ENCODE peak calls at places on chromosome 10, in ten cellular contexts. X, D, O, V, U, Y, Q, H, S and F are unnamed samples.

GRCh38 chr10:77478248-77478963 is 159.2 kb downstream of the KCNMA1 start:
- DNase-seq in D (peak), O (no peak), U (peak), X (peak), H (no peak), V (no peak), Q (no peak), Y (no peak), S (no peak), F (no peak)

GRCh38 chr10:122499491-122499941 is 38.2 kb downstream of the HTRA1 start:
- DNase-seq in D (peak), Y (peak), H (no peak), Q (no peak), V (no peak), S (no peak), O (peak), U (peak), X (no peak), F (no peak)

GRCh38 chr10:58335306-58336005 is 650 bp downstream of the UBE2D1 start:
- DNase-seq in Y (peak), Q (no peak), S (no peak), U (peak), X (peak), O (no peak), D (peak), V (peak), H (peak), F (peak)

GRCh38 chr10:23613900-23614299 is 175.0 kb downstream of the OTUD1 start:
- DNase-seq in S (no peak), X (no peak), O (no peak), Y (no peak), U (no peak), V (no peak), H (no peak), Q (no peak), D (no peak), F (no peak)

GRCh38 chr10:6319119-6319518 is 116.4 kb downstream of the PFKFB3 start:
- DNase-seq in U (no peak), O (no peak), D (no peak), Y (no peak), Q (no peak), V (no peak), H (no peak), S (no peak), X (no peak), F (no peak)

GRCh38 chr10:112218960-112219359 is 35.4 kb upstream of the GPAM start:
- DNase-seq in V (peak), Q (no peak), U (no peak), Y (no peak), H (no peak), X (no peak), D (no peak), O (no peak), S (peak), F (no peak)

GRCh38 chr10:58268454-58268945 is 462 bp upstream of the CISD1 start:
- DNase-seq in S (no peak), O (no peak), U (no peak), D (no peak), H (no peak), V (no peak), X (no peak), Y (no peak), Q (no peak), F (no peak)

GRCh38 chr10:78277734-78278404 is 244.2 kb downstream of the RPS24 start:
- DNase-seq in X (no peak), O (no peak), Q (no peak), U (peak), Y (no peak), D (peak), H (no peak), S (no peak), V (peak), F (no peak)

GRCh38 chr10:114499630-114500190 is 95.4 kb upstream of the AFAP1L2 start:
- DNase-seq in V (no peak), S (no peak), U (no peak), D (no peak), Q (peak), Y (no peak), O (no peak), H (no peak), X (peak), F (no peak)

GRCh38 chr10:31353574-31353973 is 34.6 kb downstream of the ZEB1 start:
- DNase-seq in V (no peak), Q (no peak), Y (no peak), D (peak), H (peak), X (peak), U (peak), O (no peak), S (no peak), F (no peak)

GRCh38 chr10:6499974-6500373 is 80.1 kb downstream of the PRKCQ start:
- DNase-seq in D (no peak), U (no peak), Y (no peak), S (no peak), Q (no peak), H (no peak), V (no peak), O (no peak), X (no peak), F (no peak)

GRCh38 chr10:88994034-88994433 is 3.4 kb downstream of the FAS start:
- DNase-seq in X (peak), O (no peak), Q (no peak), H (no peak), Y (no peak), D (peak), U (peak), V (no peak), S (no peak), F (no peak)

GRCh38 chr10:128835361-128835760 is 631.7 kb upstream of the MGMT start:
- DNase-seq in H (no peak), X (no peak), U (no peak), Q (no peak), O (no peak), Y (no peak), V (no peak), D (no peak), S (peak), F (no peak)

GRCh38 chr10:131901181-131901829 is 497 bp downstream of the PPP2R2D start:
- DNase-seq in Y (peak), D (peak), H (peak), X (no peak), V (peak), O (peak), S (no peak), U (peak), Q (peak), F (peak)

GRCh38 chr10:77629775-77630565 is 7.6 kb downstream of the KCNMA1 start:
- DNase-seq in H (no peak), V (no peak), O (no peak), Y (no peak), X (no peak), S (no peak), U (peak), Q (no peak), D (no peak), F (peak)

GRCh38 chr10:116817178-116817577 is 32.1 kb upstream of the ENO4 start:
- DNase-seq in Y (no peak), X (no peak), U (no peak), S (no peak), O (no peak), V (peak), H (no peak), D (no peak), Q (no peak), F (no peak)

GRCh38 chr10:118873738-118874105 is 119.0 kb upstream of the CACUL1 start:
- DNase-seq in V (no peak), H (no peak), X (peak), S (no peak), D (peak), Y (no peak), Q (no peak), U (no peak), O (no peak), F (no peak)

GRCh38 chr10:118871244-118871865 is 116.6 kb upstream of the CACUL1 start:
- DNase-seq in Q (no peak), V (no peak), U (no peak), D (no peak), Y (no peak), X (peak), S (no peak), H (no peak), O (no peak), F (no peak)

GRCh38 chr10:118875087-118875486 is 120.3 kb upstream of the CACUL1 start:
- DNase-seq in Q (no peak), Y (no peak), V (no peak), H (no peak), D (no peak), O (no peak), U (no peak), S (no peak), X (no peak), F (no peak)

GRCh38 chr10:118874171-118874570 is 119.4 kb upstream of the CACUL1 start:
- DNase-seq in Y (no peak), V (no peak), U (no peak), Q (no peak), D (no peak), H (no peak), X (no peak), O (no peak), S (no peak), F (no peak)

GRCh38 chr10:118873080-118873737 is 118.4 kb upstream of the CACUL1 start:
- DNase-seq in X (peak), U (peak), O (no peak), V (no peak), Q (no peak), Y (no peak), S (no peak), H (no peak), D (peak), F (no peak)
- TF ChIP-seq CTCF in X (no peak), U (no peak), O (no peak), V (no peak), Q (no peak), Y (no peak), S (no peak), H (no peak), D (no peak), F (no peak)

GRCh38 chr10:34323197-34323596 is 491.9 kb downstream of the PARD3 start:
- DNase-seq in Q (no peak), U (peak), X (no peak), O (no peak), Y (no peak), D (peak), H (no peak), S (no peak), V (no peak), F (no peak)
- H3K27ac ChIP-seq in Q (no peak), U (no peak), X (no peak), O (no peak), Y (no peak), D (peak), H (no peak), S (no peak), V (peak), F (no peak)

DNA sequence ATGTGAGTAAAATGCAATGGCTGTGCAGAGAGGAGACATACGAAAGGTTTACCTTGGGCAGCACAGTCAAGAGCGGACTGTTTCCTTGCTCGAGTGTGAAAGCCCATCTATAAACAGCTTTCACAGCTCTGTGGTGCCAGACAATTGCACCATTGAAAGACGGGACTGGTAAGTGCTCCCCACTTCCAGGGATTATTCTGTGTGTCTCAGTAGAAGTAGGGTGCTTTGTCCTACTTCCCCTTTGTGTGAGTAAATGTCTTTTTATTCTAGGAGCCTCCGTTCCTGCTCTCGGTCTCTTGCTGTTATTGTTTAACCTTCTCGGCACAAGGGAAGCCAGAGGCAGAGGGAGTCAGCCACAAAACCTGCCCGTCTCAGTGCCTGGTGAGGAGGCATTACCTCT is 77.8 kb upstream of the KAT6B start:
- DNase-seq in V (no peak), S (no peak), O (no peak), X (no peak), U (no peak), D (no peak), H (no peak), Y (no peak), Q (no peak), F (no peak)
- H3K4me3 ChIP-seq in V (no peak), S (no peak), O (no peak), X (no peak), U (no peak), D (no peak), H (no peak), Y (no peak), Q (no peak), F (no peak)

DNA sequence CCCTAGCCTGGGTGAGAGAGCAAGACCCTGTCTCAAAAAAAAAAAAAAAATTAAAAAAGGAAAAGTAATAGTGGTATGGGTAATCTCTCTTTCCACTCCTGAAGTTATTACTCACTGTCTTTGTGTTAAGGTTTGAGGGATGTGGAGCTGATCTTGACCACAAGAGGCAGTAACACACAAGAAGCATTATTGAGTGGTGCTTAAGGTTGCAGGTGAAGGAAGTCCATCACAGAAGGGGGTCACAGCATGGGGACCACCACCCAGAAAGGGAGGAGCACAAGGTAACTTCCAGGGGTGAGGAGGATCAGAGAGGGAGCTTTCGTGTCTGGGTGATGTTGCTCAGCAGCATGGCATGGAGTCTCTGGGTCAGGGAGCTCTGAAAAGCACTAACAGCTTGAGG is 100.2 kb upstream of the DNAJC1 start:
- DNase-seq in D (no peak), O (no peak), Y (no peak), V (no peak), U (no peak), Q (no peak), S (no peak), X (peak), H (peak), F (no peak)
- TF ChIP-seq CTCF in D (peak), O (peak), Y (no peak), V (no peak), U (no peak), Q (peak), S (no peak), X (peak), H (peak), F (no peak)

DNA sequence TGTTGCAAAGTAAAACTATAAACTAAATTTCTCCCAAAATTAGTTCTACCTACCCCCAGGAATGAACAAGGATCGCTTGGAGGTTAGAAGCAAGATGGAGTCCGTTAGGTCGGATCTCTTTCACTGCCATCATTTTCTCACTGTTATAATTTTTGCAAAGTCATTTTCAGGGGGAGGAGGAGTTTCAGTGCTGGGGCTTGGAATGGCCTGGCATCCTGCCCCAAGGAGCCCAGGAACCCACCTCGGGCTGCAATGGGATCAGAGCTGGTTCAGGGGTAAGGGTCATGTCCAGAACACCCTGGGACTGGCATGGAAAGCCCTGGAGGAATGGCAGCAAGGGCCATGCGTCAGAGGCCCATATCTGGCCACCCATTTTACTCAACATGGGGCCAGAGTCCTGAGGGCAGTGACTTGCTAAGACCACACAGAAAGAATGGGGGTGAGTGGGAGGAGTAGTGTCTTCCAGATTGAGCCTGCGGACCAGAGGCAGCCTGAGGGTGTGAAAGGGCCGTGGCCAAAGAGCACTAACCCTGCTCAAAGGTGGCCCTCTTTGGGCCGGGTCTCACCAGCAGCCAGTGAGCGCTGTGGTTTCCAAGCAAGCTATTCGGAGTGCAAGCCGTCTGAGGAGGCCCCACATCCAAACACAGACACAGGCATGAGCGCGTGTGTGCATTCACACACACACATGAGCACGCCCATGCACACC is 31.8 kb downstream of the GPRIN2 start:
- DNase-seq in Q (no peak), H (no peak), D (peak), X (peak), V (peak), U (peak), S (no peak), Y (no peak), O (peak), F (no peak)
- H3K27ac ChIP-seq in Q (no peak), H (no peak), D (peak), X (peak), V (peak), U (peak), S (no peak), Y (no peak), O (no peak), F (no peak)